ENCODE peak calls at places on chromosomes 7 and 10, in six cellular contexts. One of them, this sample, is unnamed.
A peak's percentile ranks its signal among the peaks of the same experiment; 100 is the strongest.

GRCh38 chr7:14934831-14935230 is 32.3 kb upstream of the DGKB start:
- DNase-seq in gastrocnemius medialis: no peak
- DNase-seq in GM12865: no peak
- DNase-seq in tibial nerve: no peak
- DNase-seq in CD4-positive, alpha-beta T cell: no peak
- DNase-seq in RWPE1: no peak
- DNase-seq in this sample: no peak

GRCh38 chr7:106999023-106999422 is 45.5 kb upstream of the PRKAR2B start:
- DNase-seq in gastrocnemius medialis: no peak
- DNase-seq in CD4-positive, alpha-beta T cell: no peak
- DNase-seq in RWPE1: no peak
- DNase-seq in GM12865: no peak
- DNase-seq in tibial nerve: no peak
- DNase-seq in this sample: no peak

GRCh38 chr10:98485959-98486358 is 39.2 kb upstream of the HPS1 start:
- DNase-seq in RWPE1: no peak
- DNase-seq in tibial nerve: no peak
- DNase-seq in CD4-positive, alpha-beta T cell: no peak
- DNase-seq in GM12865: no peak
- DNase-seq in gastrocnemius medialis: no peak
- DNase-seq in this sample: no peak

GRCh38 chr10:35696888-35697287 is 54.8 kb upstream of the FZD8 start:
- DNase-seq in GM12865: no peak
- DNase-seq in tibial nerve: no peak
- DNase-seq in RWPE1: no peak
- DNase-seq in gastrocnemius medialis: no peak
- DNase-seq in CD4-positive, alpha-beta T cell: no peak
- DNase-seq in this sample: no peak

GRCh38 chr10:124575107-124576035 is 113.7 kb downstream of the LHPP start:
- DNase-seq in CD4-positive, alpha-beta T cell: no peak
- DNase-seq in RWPE1: no peak
- DNase-seq in tibial nerve: no peak
- DNase-seq in gastrocnemius medialis: no peak
- DNase-seq in GM12865: no peak
- DNase-seq in this sample: no peak

GRCh38 chr7:8378349-8379019 is 54.9 kb upstream of the NXPH1 start:
- DNase-seq in tibial nerve: no peak
- DNase-seq in GM12865: no peak
- DNase-seq in CD4-positive, alpha-beta T cell: no peak
- DNase-seq in gastrocnemius medialis: no peak
- DNase-seq in RWPE1: no peak
- DNase-seq in this sample: no peak

GRCh38 chr7:51316262-51316665 is 345 bp downstream of the COBL start:
- DNase-seq in gastrocnemius medialis: peak; percentile 77
- DNase-seq in CD4-positive, alpha-beta T cell: no peak
- DNase-seq in tibial nerve: no peak
- DNase-seq in RWPE1: peak; percentile 50
- DNase-seq in GM12865: no peak
- DNase-seq in this sample: no peak

GRCh38 chr10:78844956-78845355 is 223.8 kb upstream of the ZMIZ1 start:
- DNase-seq in RWPE1: no peak
- DNase-seq in CD4-positive, alpha-beta T cell: no peak
- DNase-seq in tibial nerve: no peak
- DNase-seq in GM12865: no peak
- DNase-seq in gastrocnemius medialis: no peak
- DNase-seq in this sample: no peak

GRCh38 chr10:96334888-96335526 is 23.8 kb downstream of the OPALIN start:
- DNase-seq in tibial nerve: peak; percentile 7
- DNase-seq in gastrocnemius medialis: no peak
- DNase-seq in GM12865: peak; percentile 25
- DNase-seq in CD4-positive, alpha-beta T cell: no peak
- DNase-seq in RWPE1: peak; percentile 79
- DNase-seq in this sample: no peak

GRCh38 chr7:68381731-68382130 is 1216.5 kb upstream of the AUTS2 start:
- DNase-seq in GM12865: no peak
- DNase-seq in tibial nerve: no peak
- DNase-seq in CD4-positive, alpha-beta T cell: no peak
- DNase-seq in RWPE1: no peak
- DNase-seq in gastrocnemius medialis: no peak
- DNase-seq in this sample: no peak

GRCh38 chr7:119090851-119091250 is 866.3 kb downstream of the ANKRD7 start:
- DNase-seq in GM12865: no peak
- DNase-seq in RWPE1: no peak
- DNase-seq in tibial nerve: no peak
- DNase-seq in gastrocnemius medialis: no peak
- DNase-seq in CD4-positive, alpha-beta T cell: no peak
- DNase-seq in this sample: no peak

GRCh38 chr10:56653289-56653688 is 292.2 kb upstream of the ZWINT start:
- DNase-seq in tibial nerve: no peak
- DNase-seq in RWPE1: no peak
- DNase-seq in GM12865: no peak
- DNase-seq in CD4-positive, alpha-beta T cell: no peak
- DNase-seq in gastrocnemius medialis: no peak
- DNase-seq in this sample: no peak

GRCh38 chr10:75401569-75402485 is at the start of gene ZNF503:
- DNase-seq in gastrocnemius medialis: peak; percentile 97
- DNase-seq in GM12865: peak; percentile 84
- DNase-seq in CD4-positive, alpha-beta T cell: no peak
- DNase-seq in tibial nerve: peak; percentile 94
- DNase-seq in RWPE1: peak; percentile 97
- DNase-seq in this sample: peak; percentile 87

GRCh38 chr10:132679640-132680039 is 106.3 kb downstream of the NKX6-2 start:
- DNase-seq in GM12865: no peak
- DNase-seq in gastrocnemius medialis: no peak
- DNase-seq in RWPE1: no peak
- DNase-seq in tibial nerve: no peak
- DNase-seq in CD4-positive, alpha-beta T cell: no peak
- DNase-seq in this sample: peak; percentile 35

GRCh38 chr10:130138479-130138866 is 2.3 kb downstream of the GLRX3 start:
- DNase-seq in GM12865: peak; percentile 27
- DNase-seq in tibial nerve: no peak
- DNase-seq in RWPE1: peak; percentile 94
- DNase-seq in CD4-positive, alpha-beta T cell: no peak
- DNase-seq in gastrocnemius medialis: no peak
- DNase-seq in this sample: no peak

GRCh38 chr7:105014725-105015630 is 973 bp downstream of the KMT2E start:
- DNase-seq in RWPE1: peak; percentile 60
- DNase-seq in tibial nerve: peak; percentile 71
- DNase-seq in GM12865: peak; percentile 73
- DNase-seq in gastrocnemius medialis: peak; percentile 65
- DNase-seq in CD4-positive, alpha-beta T cell: peak; percentile 34
- DNase-seq in this sample: no peak

GRCh38 chr7:36653671-36654355 is 70.5 kb downstream of the AOAH start:
- DNase-seq in gastrocnemius medialis: no peak
- DNase-seq in GM12865: no peak
- DNase-seq in tibial nerve: no peak
- DNase-seq in CD4-positive, alpha-beta T cell: no peak
- DNase-seq in RWPE1: no peak
- DNase-seq in this sample: no peak

GRCh38 chr10:126993208-126993607 is 88.0 kb downstream of the DOCK1 start:
- DNase-seq in RWPE1: no peak
- DNase-seq in CD4-positive, alpha-beta T cell: no peak
- DNase-seq in GM12865: no peak
- DNase-seq in tibial nerve: no peak
- DNase-seq in gastrocnemius medialis: no peak
- DNase-seq in this sample: no peak

GRCh38 chr7:140898794-140899548 is 25.8 kb downstream of the BRAF start:
- DNase-seq in GM12865: no peak
- DNase-seq in tibial nerve: no peak
- DNase-seq in RWPE1: no peak
- DNase-seq in gastrocnemius medialis: no peak
- DNase-seq in CD4-positive, alpha-beta T cell: no peak
- DNase-seq in this sample: no peak

GRCh38 chr10:69458426-69459100 is 7.3 kb downstream of the TSPAN15 start:
- DNase-seq in tibial nerve: no peak
- DNase-seq in GM12865: no peak
- DNase-seq in CD4-positive, alpha-beta T cell: no peak
- DNase-seq in gastrocnemius medialis: no peak
- DNase-seq in RWPE1: peak; percentile 58
- DNase-seq in this sample: no peak

GRCh38 chr10:13536674-13537366 is 8.0 kb upstream of the BEND7 start:
- DNase-seq in gastrocnemius medialis: no peak
- DNase-seq in CD4-positive, alpha-beta T cell: no peak
- DNase-seq in tibial nerve: no peak
- DNase-seq in RWPE1: peak; percentile 20
- DNase-seq in GM12865: peak; percentile 56
- DNase-seq in this sample: no peak
- TF ChIP-seq CTCF in gastrocnemius medialis: no peak
- TF ChIP-seq CTCF in CD4-positive, alpha-beta T cell: peak; percentile 13
- TF ChIP-seq CTCF in tibial nerve: no peak
- TF ChIP-seq CTCF in RWPE1: peak; percentile 49
- TF ChIP-seq CTCF in GM12865: peak; percentile 53
- TF ChIP-seq CTCF in this sample: peak; percentile 42

GRCh38 chr7:29146082-29146706 is at the start of gene CPVL:
- DNase-seq in GM12865: no peak
- DNase-seq in CD4-positive, alpha-beta T cell: no peak
- DNase-seq in RWPE1: peak; percentile 33
- DNase-seq in tibial nerve: peak; percentile 49
- DNase-seq in gastrocnemius medialis: peak; percentile 74
- DNase-seq in this sample: peak; percentile 71
- TF ChIP-seq CTCF in GM12865: no peak
- TF ChIP-seq CTCF in CD4-positive, alpha-beta T cell: no peak
- TF ChIP-seq CTCF in RWPE1: no peak
- TF ChIP-seq CTCF in tibial nerve: no peak
- TF ChIP-seq CTCF in gastrocnemius medialis: no peak
- TF ChIP-seq CTCF in this sample: no peak

GRCh38 chr7:18352339-18353255 is 143.0 kb upstream of the HDAC9 start:
- DNase-seq in CD4-positive, alpha-beta T cell: no peak
- DNase-seq in gastrocnemius medialis: peak; percentile 17
- DNase-seq in RWPE1: peak; percentile 72
- DNase-seq in tibial nerve: no peak
- DNase-seq in GM12865: peak; percentile 61
- DNase-seq in this sample: no peak
- TF ChIP-seq CTCF in CD4-positive, alpha-beta T cell: no peak
- TF ChIP-seq CTCF in gastrocnemius medialis: peak; percentile 16
- TF ChIP-seq CTCF in RWPE1: peak; percentile 78
- TF ChIP-seq CTCF in tibial nerve: peak; percentile 51
- TF ChIP-seq CTCF in GM12865: peak; percentile 54
- TF ChIP-seq CTCF in this sample: peak; percentile 48

GRCh38 chr7:35037211-35037525 is at the start of gene DPY19L1:
- DNase-seq in tibial nerve: no peak
- DNase-seq in RWPE1: no peak
- DNase-seq in CD4-positive, alpha-beta T cell: no peak
- DNase-seq in gastrocnemius medialis: no peak
- DNase-seq in GM12865: no peak
- DNase-seq in this sample: no peak

GRCh38 chr7:35037526-35038339 is 448 bp upstream of the DPY19L1 start:
- DNase-seq in CD4-positive, alpha-beta T cell: peak; percentile 73
- DNase-seq in GM12865: peak; percentile 97
- DNase-seq in gastrocnemius medialis: peak; percentile 90
- DNase-seq in RWPE1: peak; percentile 90
- DNase-seq in tibial nerve: peak; percentile 83
- DNase-seq in this sample: peak; percentile 74

GRCh38 chr7:35038340-35038738 is 1.1 kb upstream of the DPY19L1 start:
- DNase-seq in gastrocnemius medialis: no peak
- DNase-seq in tibial nerve: no peak
- DNase-seq in CD4-positive, alpha-beta T cell: no peak
- DNase-seq in GM12865: no peak
- DNase-seq in RWPE1: no peak
- DNase-seq in this sample: no peak

GRCh38 chr7:35036361-35037171 is 719 bp downstream of the DPY19L1 start:
- DNase-seq in CD4-positive, alpha-beta T cell: peak; percentile 14
- DNase-seq in GM12865: peak; percentile 47
- DNase-seq in RWPE1: peak; percentile 53
- DNase-seq in tibial nerve: peak; percentile 20
- DNase-seq in gastrocnemius medialis: peak; percentile 23
- DNase-seq in this sample: peak; percentile 49

DNA sequence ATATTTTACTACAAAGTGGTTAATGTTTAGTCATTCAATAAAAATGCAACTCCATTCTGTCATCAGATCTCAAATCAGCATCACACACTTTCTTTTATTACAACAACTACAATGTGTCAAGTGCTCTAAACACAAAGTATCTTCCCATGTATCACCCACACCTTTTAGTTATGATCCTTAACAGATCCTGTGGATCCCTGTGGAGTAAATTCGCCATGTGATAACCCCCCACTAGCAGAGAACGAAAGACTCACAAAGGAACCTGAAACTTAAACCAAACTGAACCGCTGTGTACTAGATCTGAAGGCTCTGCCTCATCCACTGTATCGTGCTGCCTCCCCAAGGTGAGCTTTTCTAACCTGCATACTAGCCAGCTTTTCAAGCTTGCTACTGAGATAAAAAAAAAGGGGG is 1.8 kb downstream of the DPY19L1 start:
- DNase-seq in CD4-positive, alpha-beta T cell: peak; percentile 11
- DNase-seq in tibial nerve: no peak
- DNase-seq in RWPE1: peak; percentile 39
- DNase-seq in gastrocnemius medialis: no peak
- DNase-seq in GM12865: peak; percentile 66
- DNase-seq in this sample: no peak
- TF ChIP-seq CTCF in CD4-positive, alpha-beta T cell: no peak
- TF ChIP-seq CTCF in tibial nerve: no peak
- TF ChIP-seq CTCF in RWPE1: peak; percentile 39
- TF ChIP-seq CTCF in gastrocnemius medialis: no peak
- TF ChIP-seq CTCF in GM12865: no peak
- TF ChIP-seq CTCF in this sample: no peak

This sample was measured in CD14-positive monocyte.